ENCODE peak calls at places on chromosomes 12 and 14, in ten cellular contexts. U is GM06990, L is GM10248, B is mucosa of descending colon, W is sigmoid colon, C is A549, R is suprapubic skin, A is colonic mucosa, D is left ventricle myocardium inferior, Y is tibial artery. N is an unnamed sample.

GRCh38 chr12:68871899-68872298 is 61.1 kb downstream of the CPM start:
- DNase-seq in C (no peak), A (no peak), D (no peak), Y (no peak), U (no peak), W (no peak), R (no peak), B (no peak), L (peak; percentile 27), N (no peak)

GRCh38 chr14:96783306-96784224 is 13.6 kb upstream of the VRK1 start:
- DNase-seq in B (no peak), C (no peak), W (no peak), Y (no peak), U (no peak), R (no peak), A (no peak), D (no peak), L (no peak), N (no peak)

GRCh38 chr12:107459649-107460048 is 225.9 kb upstream of the PWP1 start:
- DNase-seq in U (no peak), Y (no peak), C (no peak), W (no peak), D (no peak), L (no peak), R (no peak), B (no peak), A (no peak), N (no peak)

GRCh38 chr14:74955229-74955999 is at the start of gene PGF:
- DNase-seq in B (peak; percentile 79), W (peak; percentile 83), A (peak; percentile 78), Y (peak; percentile 89), R (no peak), L (peak; percentile 65), C (peak; percentile 50), U (peak; percentile 40), D (peak; percentile 75), N (no peak)

GRCh38 chr14:99413972-99414371 is 66.7 kb downstream of the SETD3 start:
- DNase-seq in L (no peak), D (no peak), A (no peak), B (no peak), C (no peak), R (no peak), U (no peak), Y (no peak), W (no peak), N (no peak)

GRCh38 chr12:91777268-91777997 is 368.2 kb downstream of the BTG1 start:
- DNase-seq in W (no peak), B (no peak), L (no peak), Y (no peak), U (no peak), A (no peak), C (peak; percentile 22), D (no peak), R (no peak), N (no peak)

GRCh38 chr14:102250636-102251035 is 54.3 kb downstream of the MOK start:
- DNase-seq in L (no peak), C (no peak), A (no peak), R (no peak), B (no peak), U (no peak), Y (no peak), D (no peak), W (no peak), N (no peak)

GRCh38 chr12:40181490-40181889 is 43.3 kb upstream of the LRRK2 start:
- DNase-seq in C (no peak), B (no peak), L (no peak), W (no peak), A (no peak), Y (no peak), D (no peak), R (no peak), U (no peak), N (no peak)

GRCh38 chr12:42588981-42589464 is 523 bp downstream of the PRICKLE1 start:
- DNase-seq in R (no peak), L (peak; percentile 32), Y (peak; percentile 67), A (no peak), U (peak; percentile 24), W (peak; percentile 72), D (peak; percentile 34), B (no peak), C (peak; percentile 41), N (no peak)

GRCh38 chr12:92312463-92312970 is 166.9 kb upstream of the BTG1 start:
- DNase-seq in Y (no peak), D (no peak), W (no peak), R (no peak), U (no peak), L (no peak), B (no peak), C (no peak), A (no peak), N (no peak)

GRCh38 chr12:120651821-120652220 is 11.4 kb downstream of the CABP1 start:
- DNase-seq in B (no peak), R (no peak), U (no peak), D (no peak), C (no peak), W (no peak), Y (no peak), L (no peak), A (no peak), N (no peak)

GRCh38 chr12:121295123-121295745 is 1.3 kb downstream of the CAMKK2 start:
- DNase-seq in D (no peak), Y (no peak), A (no peak), U (peak; percentile 32), B (no peak), L (no peak), W (no peak), C (peak; percentile 31), R (no peak), N (no peak)

GRCh38 chr12:48183091-48183875 is at the start of gene CCDC184:
- DNase-seq in D (peak; percentile 59), W (peak; percentile 78), C (peak; percentile 83), R (no peak), Y (peak; percentile 77), U (peak; percentile 75), A (peak; percentile 70), L (peak; percentile 82), B (peak; percentile 66), N (peak; percentile 63)
- TF ChIP-seq CTCF in D (peak; percentile 50), W (peak; percentile 30), C (peak; percentile 42), R (peak; percentile 45), Y (peak; percentile 33), U (peak; percentile 63), A (no peak), L (peak; percentile 33), B (no peak), N (peak; percentile 52)

DNA sequence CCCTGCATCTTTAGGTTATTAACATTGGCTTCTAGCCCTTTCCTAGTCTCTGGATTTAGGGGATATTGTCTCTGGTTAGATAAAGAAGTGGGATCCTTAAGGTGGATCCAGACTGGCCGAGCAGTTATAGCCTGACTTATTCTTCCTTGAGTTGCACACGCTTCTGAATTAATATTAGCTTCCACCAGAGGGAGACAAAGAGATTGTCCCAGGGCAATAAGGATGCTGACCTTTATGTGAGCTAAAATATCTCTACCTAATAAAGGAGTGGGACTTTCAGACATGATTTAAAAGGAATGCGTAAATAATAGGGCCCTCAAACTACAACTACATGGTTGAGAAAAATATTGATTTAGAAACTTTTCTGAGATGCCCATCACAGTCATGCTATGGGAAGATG is 139.7 kb downstream of the SLCO1B3 start:
- DNase-seq in A (no peak), L (peak; percentile 4), Y (no peak), B (peak; percentile 11), R (no peak), D (no peak), W (no peak), C (no peak), U (no peak), N (no peak)
- TF ChIP-seq CTCF in A (peak; percentile 36), L (peak; percentile 50), Y (peak; percentile 29), B (peak; percentile 34), R (no peak), D (peak; percentile 50), W (no peak), C (no peak), U (peak; percentile 53), N (no peak)

GRCh38 chr14:77040995-77041744 is 12.7 kb upstream of the IRF2BPL start:
- DNase-seq in C (no peak), U (no peak), B (no peak), L (no peak), Y (no peak), W (peak; percentile 74), D (no peak), A (no peak), R (no peak), N (no peak)

GRCh38 chr14:77041837-77042557 is 13.5 kb upstream of the IRF2BPL start:
- DNase-seq in U (no peak), A (no peak), B (no peak), R (no peak), L (no peak), W (peak; percentile 89), D (peak; percentile 63), Y (peak; percentile 87), C (no peak), N (no peak)

GRCh38 chr14:77039285-77040058 is 11.0 kb upstream of the IRF2BPL start:
- DNase-seq in R (no peak), B (no peak), U (no peak), W (no peak), L (no peak), C (no peak), D (no peak), Y (no peak), A (no peak), N (no peak)

GRCh38 chr14:77040059-77040308 is 11.5 kb upstream of the IRF2BPL start:
- DNase-seq in C (no peak), B (no peak), D (no peak), Y (no peak), L (peak; percentile 69), R (no peak), W (no peak), U (no peak), A (no peak), N (no peak)

GRCh38 chr14:77040309-77040994 is 11.9 kb upstream of the IRF2BPL start:
- DNase-seq in B (peak; percentile 99), Y (peak; percentile 99), R (peak; percentile 100), U (peak; percentile 88), A (peak; percentile 100), D (peak; percentile 100), W (peak; percentile 100), L (no peak), C (peak; percentile 88), N (peak; percentile 91)
- TF ChIP-seq CTCF in B (no peak), Y (no peak), R (no peak), U (no peak), A (no peak), D (no peak), W (no peak), L (no peak), C (no peak), N (no peak)

GRCh38 chr12:77685112-77685511 is 145.6 kb upstream of the NAV3 start:
- DNase-seq in C (peak; percentile 13), B (peak; percentile 68), W (no peak), Y (no peak), U (peak; percentile 8), D (no peak), R (no peak), A (peak; percentile 50), L (peak; percentile 18), N (no peak)

GRCh38 chr12:77681726-77682125 is 149.0 kb upstream of the NAV3 start:
- DNase-seq in U (no peak), W (no peak), D (no peak), C (no peak), Y (no peak), B (no peak), L (no peak), A (no peak), R (no peak), N (no peak)

GRCh38 chr12:77682488-77682887 is 148.2 kb upstream of the NAV3 start:
- DNase-seq in U (no peak), W (no peak), A (no peak), D (no peak), L (no peak), B (no peak), R (no peak), C (no peak), Y (no peak), N (no peak)

GRCh38 chr12:77679701-77680100 is 151.0 kb upstream of the NAV3 start:
- DNase-seq in R (no peak), L (no peak), C (no peak), W (no peak), D (no peak), U (no peak), Y (no peak), A (no peak), B (no peak), N (no peak)
- TF ChIP-seq CTCF in R (no peak), L (no peak), C (no peak), W (no peak), D (no peak), U (no peak), Y (no peak), A (no peak), B (no peak), N (no peak)